ENCODE peak calls at places on chromosomes 2 and 18, in ten cellular contexts. Y is B cell, N is AG04449, K is K562, E is A549, U is left ventricle myocardium inferior, J is fibroblast of mammary gland, H is IMR-90, W is HFFc6, Z is HCT116. Q is an unnamed sample.

GRCh38 chr2:218582085-218582484 is 13.4 kb downstream of the CNOT9 start:
- DNase-seq in Y (no peak), N (no peak), K (no peak), E (no peak), U (no peak), J (peak; percentile 88), H (peak; percentile 90), W (peak; percentile 83), Z (no peak), Q (peak; percentile 47)

GRCh38 chr18:10443001-10443400 is 11.4 kb upstream of the APCDD1 start:
- DNase-seq in Y (no peak), N (no peak), K (no peak), E (no peak), U (no peak), J (no peak), H (no peak), W (no peak), Z (no peak), Q (no peak)

GRCh38 chr18:6781846-6782245 is 52.3 kb downstream of the ARHGAP28 start:
- DNase-seq in Y (no peak), N (no peak), K (no peak), E (no peak), U (no peak), J (peak; percentile 68), H (peak; percentile 65), W (no peak), Z (no peak), Q (no peak)

GRCh38 chr18:57901819-57902600 is 98.9 kb upstream of the ATP8B1 start:
- DNase-seq in Y (no peak), N (no peak), K (no peak), E (peak; percentile 80), U (no peak), J (peak; percentile 75), H (peak; percentile 16), W (no peak), Z (no peak), Q (no peak)

GRCh38 chr2:60958361-60958760 is 59.2 kb upstream of the PEX13 start:
- DNase-seq in Y (no peak), N (peak; percentile 5), K (no peak), E (no peak), U (no peak), J (peak; percentile 52), H (peak; percentile 71), W (peak; percentile 39), Z (no peak), Q (no peak)

GRCh38 chr2:98572676-98573075 is 35.6 kb downstream of the COA5 start:
- DNase-seq in Y (no peak), N (no peak), K (no peak), E (no peak), U (no peak), J (peak; percentile 57), H (no peak), W (no peak), Z (no peak), Q (no peak)

GRCh38 chr2:203711399-203711798 is 5.0 kb downstream of the CD28 start:
- DNase-seq in Y (no peak), N (no peak), K (no peak), E (no peak), U (no peak), J (no peak), H (no peak), W (no peak), Z (no peak), Q (no peak)

GRCh38 chr2:119301413-119301812 is 65.2 kb downstream of the C2orf76 start:
- DNase-seq in Y (no peak), N (no peak), K (no peak), E (no peak), U (no peak), J (peak; percentile 6), H (peak; percentile 36), W (no peak), Z (no peak), Q (no peak)

GRCh38 chr2:240902615-240903041 is 3.5 kb upstream of the CROCC2 start:
- DNase-seq in Y (no peak), N (no peak), K (no peak), E (no peak), U (no peak), J (no peak), H (no peak), W (no peak), Z (no peak), Q (no peak)

GRCh38 chr2:203583696-203584095 is 48.6 kb upstream of the RAPH1 start:
- DNase-seq in Y (no peak), N (peak; percentile 40), K (no peak), E (no peak), U (no peak), J (peak; percentile 46), H (peak; percentile 76), W (peak; percentile 76), Z (no peak), Q (no peak)

DNA sequence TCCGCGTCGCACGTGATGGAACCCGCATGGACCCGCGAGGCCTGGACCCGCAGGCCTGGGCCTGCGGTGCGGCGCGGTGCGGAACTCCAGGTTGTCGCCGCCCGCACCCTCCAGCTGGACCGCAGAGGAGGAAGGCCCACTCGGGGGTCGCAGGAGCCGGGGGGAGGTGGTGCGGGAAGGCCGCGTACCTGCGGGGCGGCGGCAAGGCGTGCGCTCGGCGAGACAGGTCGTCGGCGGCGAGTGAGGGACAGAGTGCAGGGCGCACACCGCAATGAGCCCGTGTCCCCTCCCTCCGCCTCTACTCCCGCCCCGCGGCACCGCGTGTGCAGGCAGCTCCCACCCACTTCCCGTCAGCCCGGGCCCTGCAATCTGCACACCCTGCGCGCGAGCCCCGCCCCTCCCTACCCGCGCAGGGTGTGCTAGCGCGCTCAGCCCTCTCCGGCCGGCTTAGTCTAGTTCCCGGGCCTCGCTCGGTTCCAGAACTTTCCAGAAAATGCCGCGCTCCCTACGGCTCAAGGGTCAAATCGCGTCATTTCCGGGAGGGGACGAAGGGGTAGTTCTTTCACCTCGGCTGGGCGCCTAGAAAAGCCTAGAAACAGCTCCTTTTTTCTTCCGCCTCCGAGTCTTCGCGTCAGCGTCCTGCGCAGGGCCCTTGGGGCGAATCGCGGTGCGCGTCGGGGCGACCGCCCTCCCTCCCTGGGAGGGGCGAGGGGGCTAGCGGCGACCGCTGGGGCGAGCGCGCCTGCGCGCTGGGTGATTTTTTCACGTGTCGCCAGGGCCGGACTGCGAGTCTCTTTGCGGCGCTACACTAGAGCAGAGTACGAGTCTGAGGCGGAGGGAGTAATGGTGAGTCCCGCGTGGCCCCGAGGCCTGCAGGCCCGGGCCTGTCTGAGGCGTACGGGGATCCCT is at the start of the genes HSPD1 and HSPE1:
- DNase-seq in Y (peak; percentile 99), N (peak; percentile 93), K (peak; percentile 81), E (peak; percentile 84), U (peak; percentile 97), J (peak; percentile 99), H (peak; percentile 99), W (peak; percentile 99), Z (peak; percentile 99), Q (peak; percentile 97)
- TF ChIP-seq CTCF in Y (no peak), N (no peak), K (peak; percentile 3), E (no peak), U (no peak), J (no peak), H (no peak), W (no peak), Z (no peak), Q (peak; percentile 56)

GRCh38 chr2:171227066-171227782 is 66.5 kb upstream of the TLK1 start:
- DNase-seq in Y (no peak), N (no peak), K (peak; percentile 65), E (no peak), U (no peak), J (peak; percentile 44), H (peak; percentile 26), W (peak; percentile 23), Z (no peak), Q (no peak)

GRCh38 chr2:171228826-171229225 is 68.1 kb upstream of the TLK1 start:
- DNase-seq in Y (no peak), N (no peak), K (no peak), E (no peak), U (no peak), J (no peak), H (no peak), W (no peak), Z (no peak), Q (no peak)

GRCh38 chr2:171226471-171226870 is 65.8 kb upstream of the TLK1 start:
- DNase-seq in Y (no peak), N (no peak), K (no peak), E (no peak), U (no peak), J (no peak), H (no peak), W (no peak), Z (no peak), Q (no peak)

GRCh38 chr2:171225989-171226388 is 65.3 kb upstream of the TLK1 start:
- DNase-seq in Y (no peak), N (no peak), K (no peak), E (no peak), U (no peak), J (no peak), H (no peak), W (no peak), Z (no peak), Q (no peak)

GRCh38 chr2:171225302-171225980 is 64.7 kb upstream of the TLK1 start:
- DNase-seq in Y (no peak), N (peak; percentile 60), K (no peak), E (no peak), U (no peak), J (peak; percentile 91), H (peak; percentile 95), W (peak; percentile 94), Z (peak; percentile 88), Q (no peak)
- TF ChIP-seq CTCF in Y (no peak), N (peak; percentile 48), K (peak; percentile 30), E (no peak), U (no peak), J (peak; percentile 59), H (peak; percentile 52), W (peak; percentile 69), Z (no peak), Q (no peak)

DNA sequence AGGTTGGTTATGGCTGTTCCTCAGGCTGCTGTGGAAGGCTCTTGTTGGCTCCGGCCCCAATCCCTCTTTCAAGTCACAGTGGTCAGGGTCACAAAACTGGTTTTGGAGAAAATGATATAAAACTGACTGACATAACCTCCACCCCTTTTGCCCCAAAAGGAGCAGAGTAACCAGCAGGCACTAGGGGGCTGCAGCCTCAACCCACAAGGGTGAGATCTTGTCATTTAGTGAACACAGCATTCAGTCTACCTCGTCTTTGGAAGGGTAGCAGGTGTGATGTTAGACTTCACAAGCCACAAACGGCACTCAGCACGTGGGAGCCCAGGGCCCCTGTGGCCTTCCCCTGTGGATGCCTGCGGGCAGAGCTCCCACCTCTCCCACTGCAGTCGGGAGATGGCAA is 372.1 kb upstream of the MYT1L start:
- DNase-seq in Y (no peak), N (no peak), K (no peak), E (no peak), U (no peak), J (no peak), H (no peak), W (no peak), Z (no peak), Q (no peak)
- TF ChIP-seq CTCF in Y (no peak), N (no peak), K (no peak), E (no peak), U (no peak), J (no peak), H (no peak), W (no peak), Z (no peak), Q (no peak)

DNA sequence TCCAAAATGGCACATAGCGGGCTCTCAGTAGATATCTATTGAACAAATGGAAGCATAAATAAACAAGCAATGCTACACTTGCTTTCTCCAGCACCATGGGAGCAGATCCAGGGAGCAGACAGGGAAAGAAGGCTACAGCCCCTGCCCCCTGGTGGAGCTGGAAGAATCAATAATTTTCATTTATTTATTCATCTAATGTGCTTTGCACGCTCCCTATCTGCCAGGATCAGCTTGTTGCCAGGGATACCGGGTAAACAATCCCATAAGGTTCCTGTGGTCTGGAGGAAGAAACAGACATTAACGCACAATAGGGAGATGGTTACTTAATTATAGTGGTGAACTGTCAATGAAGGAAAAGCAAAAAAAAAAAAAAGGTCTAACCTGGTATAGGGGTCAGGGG is 40.1 kb upstream of the CLASP1 start:
- DNase-seq in Y (no peak), N (no peak), K (peak; percentile 58), E (peak; percentile 51), U (no peak), J (peak; percentile 73), H (peak; percentile 69), W (peak; percentile 72), Z (no peak), Q (no peak)
- TF ChIP-seq CTCF in Y (no peak), N (peak; percentile 36), K (peak; percentile 42), E (peak; percentile 18), U (peak; percentile 52), J (peak; percentile 52), H (peak; percentile 56), W (peak; percentile 75), Z (peak; percentile 45), Q (no peak)